ENCODE peak calls at places on chromosome 19, in six cellular contexts. One of them, this sample, is unnamed. For H3K4me1, the result is how much of the 10 kb centered on the place peaks cover.

GRCh38 chr19:9413240-9413954 is 22.0 kb downstream of the ZNF266 start:
- DNase-seq in Panc1: no peak
- DNase-seq in thyroid gland: no peak
- DNase-seq in cardiac muscle cell: no peak
- DNase-seq in hepatocyte: no peak
- DNase-seq in tibial nerve: no peak
- DNase-seq in this sample: no peak

GRCh38 chr19:10535613-10536012 is 8.1 kb upstream of the ATG4D start:
- DNase-seq in tibial nerve: no peak
- DNase-seq in Panc1: no peak
- DNase-seq in hepatocyte: no peak
- DNase-seq in cardiac muscle cell: no peak
- DNase-seq in thyroid gland: no peak
- DNase-seq in this sample: no peak

GRCh38 chr19:45171211-45171623 is 6.8 kb downstream of the TRAPPC6A start:
- DNase-seq in Panc1: no peak
- DNase-seq in tibial nerve: no peak
- DNase-seq in hepatocyte: peak
- DNase-seq in cardiac muscle cell: peak
- DNase-seq in thyroid gland: no peak
- DNase-seq in this sample: no peak

GRCh38 chr19:11446652-11447301 is 11.3 kb downstream of the PRKCSH start:
- DNase-seq in tibial nerve: no peak
- DNase-seq in cardiac muscle cell: peak
- DNase-seq in thyroid gland: peak
- DNase-seq in hepatocyte: peak
- DNase-seq in Panc1: no peak
- DNase-seq in this sample: peak

GRCh38 chr19:57123882-57124281 is 4.1 kb downstream of the USP29 start:
- DNase-seq in cardiac muscle cell: no peak
- DNase-seq in hepatocyte: no peak
- DNase-seq in tibial nerve: no peak
- DNase-seq in Panc1: no peak
- DNase-seq in thyroid gland: no peak
- DNase-seq in this sample: no peak

GRCh38 chr19:11025445-11025844 is 63.8 kb upstream of the LDLR start:
- DNase-seq in Panc1: no peak
- DNase-seq in hepatocyte: no peak
- DNase-seq in tibial nerve: no peak
- DNase-seq in cardiac muscle cell: no peak
- DNase-seq in thyroid gland: no peak
- DNase-seq in this sample: no peak

GRCh38 chr19:31548941-31549340 is 199.7 kb upstream of the TSHZ3 start:
- DNase-seq in Panc1: no peak
- DNase-seq in cardiac muscle cell: peak
- DNase-seq in tibial nerve: no peak
- DNase-seq in hepatocyte: peak
- DNase-seq in thyroid gland: peak
- DNase-seq in this sample: peak

GRCh38 chr19:5113101-5113557 is 144.2 kb downstream of the KDM4B start:
- DNase-seq in tibial nerve: no peak
- DNase-seq in Panc1: no peak
- DNase-seq in thyroid gland: no peak
- DNase-seq in hepatocyte: no peak
- DNase-seq in cardiac muscle cell: no peak
- DNase-seq in this sample: no peak

GRCh38 chr19:46009530-46010510 is 13.0 kb downstream of the PGLYRP1 start:
- DNase-seq in tibial nerve: peak
- DNase-seq in thyroid gland: peak
- DNase-seq in hepatocyte: peak
- DNase-seq in cardiac muscle cell: peak
- DNase-seq in Panc1: no peak
- DNase-seq in this sample: peak

GRCh38 chr19:44662686-44663085 is 8.6 kb upstream of the CEACAM19 start:
- DNase-seq in thyroid gland: no peak
- DNase-seq in hepatocyte: no peak
- DNase-seq in tibial nerve: no peak
- DNase-seq in cardiac muscle cell: peak
- DNase-seq in Panc1: no peak
- DNase-seq in this sample: no peak

GRCh38 chr19:6718741-6719539 is 1.5 kb downstream of the C3 start:
- DNase-seq in tibial nerve: no peak
- DNase-seq in hepatocyte: peak
- DNase-seq in Panc1: no peak
- DNase-seq in cardiac muscle cell: peak
- DNase-seq in thyroid gland: no peak
- DNase-seq in this sample: no peak

GRCh38 chr19:55603115-55603514 is 2.3 kb upstream of the ZNF865 start:
- DNase-seq in cardiac muscle cell: no peak
- DNase-seq in hepatocyte: no peak
- DNase-seq in Panc1: no peak
- DNase-seq in tibial nerve: no peak
- DNase-seq in thyroid gland: no peak
- DNase-seq in this sample: no peak

GRCh38 chr19:27671876-27672275 is 1541.1 kb downstream of the UQCRFS1 start:
- DNase-seq in tibial nerve: no peak
- DNase-seq in thyroid gland: no peak
- DNase-seq in cardiac muscle cell: no peak
- DNase-seq in Panc1: no peak
- DNase-seq in hepatocyte: no peak
- DNase-seq in this sample: no peak

GRCh38 chr19:8609210-8610040 is 1.1 kb downstream of the ADAMTS10 start:
- DNase-seq in hepatocyte: peak
- DNase-seq in Panc1: no peak
- DNase-seq in thyroid gland: peak
- DNase-seq in tibial nerve: peak
- DNase-seq in cardiac muscle cell: peak
- DNase-seq in this sample: no peak

GRCh38 chr19:41746593-41747227 is 8.6 kb upstream of the CEACAM6 start:
- DNase-seq in thyroid gland: peak
- DNase-seq in cardiac muscle cell: peak
- DNase-seq in tibial nerve: no peak
- DNase-seq in Panc1: no peak
- DNase-seq in hepatocyte: peak
- DNase-seq in this sample: peak

GRCh38 chr19:1264801-1265610 is 4.1 kb upstream of the CIRBP start:
- DNase-seq in thyroid gland: peak
- DNase-seq in Panc1: no peak
- DNase-seq in tibial nerve: no peak
- DNase-seq in hepatocyte: peak
- DNase-seq in cardiac muscle cell: peak
- DNase-seq in this sample: peak

GRCh38 chr19:5578094-5578846 is 10.5 kb upstream of the TINCR start:
- DNase-seq in thyroid gland: peak
- DNase-seq in Panc1: peak
- DNase-seq in cardiac muscle cell: peak
- DNase-seq in hepatocyte: peak
- DNase-seq in tibial nerve: no peak
- DNase-seq in this sample: peak

GRCh38 chr19:4403005-4403761 is 743 bp downstream of the CHAF1A start:
- DNase-seq in Panc1: no peak
- DNase-seq in cardiac muscle cell: no peak
- DNase-seq in thyroid gland: no peak
- DNase-seq in tibial nerve: no peak
- DNase-seq in hepatocyte: no peak
- DNase-seq in this sample: no peak

GRCh38 chr19:12065100-12065538 is 588 bp downstream of the ZNF844 start:
- DNase-seq in hepatocyte: peak
- DNase-seq in Panc1: no peak
- DNase-seq in thyroid gland: peak
- DNase-seq in cardiac muscle cell: peak
- DNase-seq in tibial nerve: no peak
- DNase-seq in this sample: peak

GRCh38 chr19:17467471-17468301 is 2.6 kb upstream of the SLC27A1 start:
- DNase-seq in Panc1: no peak
- DNase-seq in hepatocyte: no peak
- DNase-seq in thyroid gland: no peak
- DNase-seq in cardiac muscle cell: no peak
- DNase-seq in tibial nerve: no peak
- DNase-seq in this sample: no peak

GRCh38 chr19:49498475-49498874 is 2.2 kb downstream of the RPS11 start:
- DNase-seq in tibial nerve: no peak
- DNase-seq in hepatocyte: no peak
- DNase-seq in Panc1: no peak
- DNase-seq in thyroid gland: no peak
- DNase-seq in cardiac muscle cell: no peak
- DNase-seq in this sample: no peak

GRCh38 chr19:49499030-49499670 is 2.9 kb downstream of the RPS11 start:
- DNase-seq in hepatocyte: no peak
- DNase-seq in tibial nerve: no peak
- DNase-seq in cardiac muscle cell: no peak
- DNase-seq in thyroid gland: no peak
- DNase-seq in Panc1: no peak
- DNase-seq in this sample: no peak

GRCh38 chr19:49497047-49497789 is 984 bp downstream of the RPS11 start:
- DNase-seq in hepatocyte: peak
- DNase-seq in Panc1: no peak
- DNase-seq in cardiac muscle cell: peak
- DNase-seq in tibial nerve: peak
- DNase-seq in thyroid gland: peak
- DNase-seq in this sample: peak

GRCh38 chr19:49497790-49498106 is 1.5 kb downstream of the RPS11 start:
- DNase-seq in tibial nerve: no peak
- DNase-seq in hepatocyte: peak
- DNase-seq in cardiac muscle cell: no peak
- DNase-seq in thyroid gland: no peak
- DNase-seq in Panc1: no peak
- DNase-seq in this sample: no peak

DNA sequence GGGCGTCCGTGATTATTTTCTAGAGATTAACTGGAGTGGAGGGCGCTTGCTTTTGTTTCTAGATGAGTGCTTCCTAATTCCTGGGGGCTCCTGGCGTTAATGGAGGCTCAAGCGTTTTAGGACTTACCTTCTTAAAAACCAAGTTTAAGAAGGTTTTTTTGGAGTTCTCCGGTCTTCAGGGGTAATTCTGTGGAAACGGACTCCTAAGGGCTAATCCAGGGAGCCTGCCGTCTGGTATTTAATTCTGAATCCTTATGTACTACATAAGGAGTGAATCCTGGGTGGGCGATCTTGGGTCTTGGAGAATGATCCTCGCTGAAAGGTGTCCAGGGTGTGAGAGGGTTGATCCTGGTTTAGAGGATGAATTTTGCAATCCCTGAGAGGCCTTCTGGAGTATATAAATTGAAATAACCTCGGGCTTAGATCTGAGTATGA is 357 bp downstream of the RPS11 start:
- DNase-seq in cardiac muscle cell: no peak
- DNase-seq in Panc1: no peak
- DNase-seq in thyroid gland: no peak
- DNase-seq in tibial nerve: no peak
- DNase-seq in hepatocyte: no peak
- DNase-seq in this sample: no peak
- H3K4me1 ChIP-seq in cardiac muscle cell: under half
- H3K4me1 ChIP-seq in Panc1: under half
- H3K4me1 ChIP-seq in thyroid gland: under half
- H3K4me1 ChIP-seq in tibial nerve: half or more
- H3K4me1 ChIP-seq in hepatocyte: under half
- H3K4me1 ChIP-seq in this sample: under half

GRCh38 chr19:50770888-50771287 is 624 bp downstream of the GPR32 start:
- DNase-seq in Panc1: no peak
- DNase-seq in cardiac muscle cell: no peak
- DNase-seq in hepatocyte: no peak
- DNase-seq in thyroid gland: no peak
- DNase-seq in tibial nerve: no peak
- DNase-seq in this sample: no peak
- TF ChIP-seq CTCF in Panc1: no peak
- TF ChIP-seq CTCF in cardiac muscle cell: no peak
- TF ChIP-seq CTCF in hepatocyte: no peak
- TF ChIP-seq CTCF in thyroid gland: no peak
- TF ChIP-seq CTCF in tibial nerve: no peak
- TF ChIP-seq CTCF in this sample: no peak

GRCh38 chr19:13839938-13840750 is 36.8 kb upstream of the NANOS3 start:
- DNase-seq in tibial nerve: no peak
- DNase-seq in thyroid gland: peak
- DNase-seq in cardiac muscle cell: peak
- DNase-seq in Panc1: no peak
- DNase-seq in hepatocyte: peak
- DNase-seq in this sample: peak

GRCh38 chr19:13838943-13839192 is 38.1 kb upstream of the NANOS3 start:
- DNase-seq in hepatocyte: peak
- DNase-seq in cardiac muscle cell: no peak
- DNase-seq in Panc1: no peak
- DNase-seq in thyroid gland: no peak
- DNase-seq in tibial nerve: no peak
- DNase-seq in this sample: peak

GRCh38 chr19:13839193-13839937 is 37.6 kb upstream of the NANOS3 start:
- DNase-seq in cardiac muscle cell: peak
- DNase-seq in thyroid gland: peak
- DNase-seq in tibial nerve: peak
- DNase-seq in Panc1: no peak
- DNase-seq in hepatocyte: peak
- DNase-seq in this sample: peak

GRCh38 chr19:13835791-13836723 is 40.8 kb downstream of the ZSWIM4 start:
- DNase-seq in Panc1: no peak
- DNase-seq in thyroid gland: peak
- DNase-seq in hepatocyte: no peak
- DNase-seq in tibial nerve: no peak
- DNase-seq in cardiac muscle cell: no peak
- DNase-seq in this sample: peak

DNA sequence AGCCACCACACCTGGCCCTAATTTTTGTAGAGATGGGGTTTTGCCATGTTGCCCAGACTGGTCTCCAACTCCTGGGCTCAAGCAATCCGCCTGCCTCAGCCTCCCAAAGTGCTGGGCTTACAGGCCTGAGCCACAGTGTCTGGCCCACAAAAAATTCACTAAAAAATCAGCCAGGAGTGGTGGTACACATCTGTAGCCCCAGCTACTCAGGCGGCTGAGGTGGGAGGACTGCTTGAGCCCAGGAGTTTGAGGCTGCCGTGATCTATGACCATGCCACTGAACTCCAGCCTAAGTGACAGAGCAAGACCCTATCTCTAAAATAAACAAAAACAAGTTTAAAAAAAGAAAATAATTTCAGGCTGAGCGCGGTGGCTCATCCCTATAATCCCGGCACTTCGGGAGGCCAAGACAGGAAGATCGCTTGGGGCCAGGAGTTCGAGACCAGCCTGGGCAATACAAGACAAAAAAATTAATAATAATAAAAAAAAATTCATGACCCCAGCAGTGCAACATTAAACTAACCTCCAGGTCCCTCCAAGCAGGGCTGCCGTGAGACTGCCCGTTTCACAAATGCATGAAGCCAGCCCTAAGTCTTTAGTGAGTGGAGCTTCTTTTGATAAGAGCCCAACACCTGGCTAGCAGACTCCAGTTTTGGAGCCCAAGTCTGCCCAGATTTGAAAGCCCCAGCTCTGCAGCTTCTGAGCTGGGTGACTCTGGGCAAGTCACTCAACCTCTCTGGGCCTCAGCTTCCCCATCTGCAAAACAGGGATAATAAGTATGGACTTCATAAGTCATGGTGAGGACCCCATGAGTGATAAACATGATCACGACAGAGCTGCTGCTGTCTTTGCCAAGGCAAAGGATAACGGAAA is 38.6 kb upstream of the NANOS3 start:
- DNase-seq in Panc1: no peak
- DNase-seq in tibial nerve: no peak
- DNase-seq in hepatocyte: no peak
- DNase-seq in cardiac muscle cell: no peak
- DNase-seq in thyroid gland: no peak
- DNase-seq in this sample: no peak
- H3K4me1 ChIP-seq in Panc1: under half
- H3K4me1 ChIP-seq in tibial nerve: half or more
- H3K4me1 ChIP-seq in hepatocyte: under half
- H3K4me1 ChIP-seq in cardiac muscle cell: under half
- H3K4me1 ChIP-seq in thyroid gland: under half
- H3K4me1 ChIP-seq in this sample: half or more

GRCh38 chr19:48123907-48124675 is 13.5 kb upstream of the PLA2G4C start:
- DNase-seq in Panc1: no peak
- DNase-seq in tibial nerve: no peak
- DNase-seq in thyroid gland: no peak
- DNase-seq in cardiac muscle cell: peak
- DNase-seq in hepatocyte: peak
- DNase-seq in this sample: no peak
- TF ChIP-seq CTCF in Panc1: no peak
- TF ChIP-seq CTCF in tibial nerve: no peak
- TF ChIP-seq CTCF in thyroid gland: no peak
- TF ChIP-seq CTCF in cardiac muscle cell: peak
- TF ChIP-seq CTCF in hepatocyte: peak
- TF ChIP-seq CTCF in this sample: no peak